ENCODE peak calls at places on chromosomes 12 and 14, in nine cellular contexts. One of them, this sample, is unnamed.

GRCh38 chr14:23364604-23365352 is at the start of gene EFS:
- DNase-seq in A549: no peak
- DNase-seq in epithelial cell of esophagus: no peak
- DNase-seq in Caco-2: no peak
- DNase-seq in type B pancreatic cell: no peak
- DNase-seq in lower lobe of right lung: no peak
- DNase-seq in heart right ventricle: peak
- DNase-seq in testis: peak
- DNase-seq in adrenal gland: no peak
- DNase-seq in this sample: no peak

GRCh38 chr14:89629383-89629782 is 212.3 kb upstream of the FOXN3 start:
- DNase-seq in A549: no peak
- DNase-seq in epithelial cell of esophagus: no peak
- DNase-seq in Caco-2: no peak
- DNase-seq in type B pancreatic cell: no peak
- DNase-seq in lower lobe of right lung: no peak
- DNase-seq in heart right ventricle: no peak
- DNase-seq in testis: no peak
- DNase-seq in adrenal gland: no peak
- DNase-seq in this sample: no peak

GRCh38 chr12:71092290-71092689 is 65.5 kb downstream of the TSPAN8 start:
- DNase-seq in A549: no peak
- DNase-seq in epithelial cell of esophagus: peak
- DNase-seq in Caco-2: no peak
- DNase-seq in type B pancreatic cell: no peak
- DNase-seq in lower lobe of right lung: no peak
- DNase-seq in heart right ventricle: no peak
- DNase-seq in testis: no peak
- DNase-seq in adrenal gland: no peak
- DNase-seq in this sample: no peak

GRCh38 chr14:100872241-100872640 is 31.3 kb downstream of the RTL1 start:
- DNase-seq in A549: no peak
- DNase-seq in epithelial cell of esophagus: peak
- DNase-seq in Caco-2: no peak
- DNase-seq in type B pancreatic cell: no peak
- DNase-seq in lower lobe of right lung: no peak
- DNase-seq in heart right ventricle: no peak
- DNase-seq in testis: no peak
- DNase-seq in adrenal gland: no peak
- DNase-seq in this sample: peak

GRCh38 chr14:60294670-60295069 is 45.6 kb downstream of the PPM1A start:
- DNase-seq in A549: no peak
- DNase-seq in epithelial cell of esophagus: no peak
- DNase-seq in Caco-2: no peak
- DNase-seq in type B pancreatic cell: no peak
- DNase-seq in lower lobe of right lung: no peak
- DNase-seq in heart right ventricle: no peak
- DNase-seq in testis: no peak
- DNase-seq in adrenal gland: no peak
- DNase-seq in this sample: no peak

GRCh38 chr14:64507376-64508156 is 3.0 kb downstream of the ZBTB1 start:
- DNase-seq in A549: peak
- DNase-seq in epithelial cell of esophagus: peak
- DNase-seq in Caco-2: no peak
- DNase-seq in type B pancreatic cell: no peak
- DNase-seq in lower lobe of right lung: no peak
- DNase-seq in heart right ventricle: no peak
- DNase-seq in testis: no peak
- DNase-seq in adrenal gland: no peak
- DNase-seq in this sample: peak

GRCh38 chr14:39154594-39155189 is 15.4 kb downstream of the TRAPPC6B start:
- DNase-seq in A549: no peak
- DNase-seq in epithelial cell of esophagus: no peak
- DNase-seq in Caco-2: no peak
- DNase-seq in type B pancreatic cell: no peak
- DNase-seq in lower lobe of right lung: no peak
- DNase-seq in heart right ventricle: no peak
- DNase-seq in testis: no peak
- DNase-seq in adrenal gland: no peak
- DNase-seq in this sample: no peak

GRCh38 chr12:14954269-14954668 is 7.1 kb downstream of the ARHGDIB start:
- DNase-seq in A549: no peak
- DNase-seq in epithelial cell of esophagus: no peak
- DNase-seq in Caco-2: no peak
- DNase-seq in type B pancreatic cell: no peak
- DNase-seq in lower lobe of right lung: no peak
- DNase-seq in heart right ventricle: no peak
- DNase-seq in testis: no peak
- DNase-seq in adrenal gland: no peak
- DNase-seq in this sample: peak

GRCh38 chr12:5900533-5901255 is 44.4 kb downstream of the ANO2 start:
- DNase-seq in A549: no peak
- DNase-seq in epithelial cell of esophagus: no peak
- DNase-seq in Caco-2: no peak
- DNase-seq in type B pancreatic cell: no peak
- DNase-seq in lower lobe of right lung: no peak
- DNase-seq in heart right ventricle: no peak
- DNase-seq in testis: no peak
- DNase-seq in adrenal gland: no peak
- DNase-seq in this sample: no peak

GRCh38 chr14:89549381-89550102 is 132.5 kb upstream of the FOXN3 start:
- DNase-seq in A549: no peak
- DNase-seq in epithelial cell of esophagus: no peak
- DNase-seq in Caco-2: peak
- DNase-seq in type B pancreatic cell: no peak
- DNase-seq in lower lobe of right lung: no peak
- DNase-seq in heart right ventricle: no peak
- DNase-seq in testis: no peak
- DNase-seq in adrenal gland: no peak
- DNase-seq in this sample: no peak

GRCh38 chr12:46886541-46887041 is 60.8 kb upstream of the SLC38A4 start:
- DNase-seq in A549: no peak
- DNase-seq in epithelial cell of esophagus: peak
- DNase-seq in Caco-2: no peak
- DNase-seq in type B pancreatic cell: no peak
- DNase-seq in lower lobe of right lung: no peak
- DNase-seq in heart right ventricle: no peak
- DNase-seq in testis: no peak
- DNase-seq in adrenal gland: no peak
- DNase-seq in this sample: no peak

GRCh38 chr12:3119192-3119744 is 42.1 kb downstream of the TSPAN9 start:
- DNase-seq in A549: no peak
- DNase-seq in epithelial cell of esophagus: no peak
- DNase-seq in Caco-2: no peak
- DNase-seq in type B pancreatic cell: no peak
- DNase-seq in lower lobe of right lung: no peak
- DNase-seq in heart right ventricle: no peak
- DNase-seq in testis: no peak
- DNase-seq in adrenal gland: no peak
- DNase-seq in this sample: peak

GRCh38 chr12:26826437-26826836 is 6.6 kb downstream of the ITPR2 start:
- DNase-seq in A549: no peak
- DNase-seq in epithelial cell of esophagus: no peak
- DNase-seq in Caco-2: no peak
- DNase-seq in type B pancreatic cell: no peak
- DNase-seq in lower lobe of right lung: no peak
- DNase-seq in heart right ventricle: no peak
- DNase-seq in testis: no peak
- DNase-seq in adrenal gland: no peak
- DNase-seq in this sample: no peak

GRCh38 chr14:24274101-24274543 is 2.7 kb upstream of the RABGGTA start:
- DNase-seq in A549: no peak
- DNase-seq in epithelial cell of esophagus: peak
- DNase-seq in Caco-2: no peak
- DNase-seq in type B pancreatic cell: no peak
- DNase-seq in lower lobe of right lung: no peak
- DNase-seq in heart right ventricle: no peak
- DNase-seq in testis: no peak
- DNase-seq in adrenal gland: no peak
- DNase-seq in this sample: peak

GRCh38 chr12:58296818-58297217 is 355.5 kb downstream of the ATP23 start:
- DNase-seq in A549: no peak
- DNase-seq in epithelial cell of esophagus: no peak
- DNase-seq in Caco-2: no peak
- DNase-seq in type B pancreatic cell: no peak
- DNase-seq in lower lobe of right lung: no peak
- DNase-seq in heart right ventricle: no peak
- DNase-seq in testis: no peak
- DNase-seq in adrenal gland: no peak
- DNase-seq in this sample: no peak

GRCh38 chr12:58298793-58299192 is 357.4 kb downstream of the ATP23 start:
- DNase-seq in A549: no peak
- DNase-seq in epithelial cell of esophagus: no peak
- DNase-seq in Caco-2: no peak
- DNase-seq in type B pancreatic cell: no peak
- DNase-seq in lower lobe of right lung: no peak
- DNase-seq in heart right ventricle: no peak
- DNase-seq in testis: no peak
- DNase-seq in adrenal gland: no peak
- DNase-seq in this sample: no peak

GRCh38 chr12:58302487-58303011 is 361.2 kb downstream of the ATP23 start:
- DNase-seq in A549: no peak
- DNase-seq in epithelial cell of esophagus: peak
- DNase-seq in Caco-2: peak
- DNase-seq in type B pancreatic cell: no peak
- DNase-seq in lower lobe of right lung: no peak
- DNase-seq in heart right ventricle: no peak
- DNase-seq in testis: peak
- DNase-seq in adrenal gland: peak
- DNase-seq in this sample: no peak

GRCh38 chr12:58299371-58299770 is 358.0 kb downstream of the ATP23 start:
- DNase-seq in A549: no peak
- DNase-seq in epithelial cell of esophagus: no peak
- DNase-seq in Caco-2: no peak
- DNase-seq in type B pancreatic cell: no peak
- DNase-seq in lower lobe of right lung: no peak
- DNase-seq in heart right ventricle: no peak
- DNase-seq in testis: no peak
- DNase-seq in adrenal gland: no peak
- DNase-seq in this sample: no peak

GRCh38 chr12:58301337-58302122 is 360.2 kb downstream of the ATP23 start:
- DNase-seq in A549: no peak
- DNase-seq in epithelial cell of esophagus: no peak
- DNase-seq in Caco-2: no peak
- DNase-seq in type B pancreatic cell: no peak
- DNase-seq in lower lobe of right lung: no peak
- DNase-seq in heart right ventricle: no peak
- DNase-seq in testis: no peak
- DNase-seq in adrenal gland: no peak
- DNase-seq in this sample: no peak
- TF ChIP-seq CTCF in A549: no peak
- TF ChIP-seq CTCF in epithelial cell of esophagus: no peak
- TF ChIP-seq CTCF in Caco-2: no peak
- TF ChIP-seq CTCF in type B pancreatic cell: no peak
- TF ChIP-seq CTCF in lower lobe of right lung: no peak
- TF ChIP-seq CTCF in heart right ventricle: no peak
- TF ChIP-seq CTCF in testis: no peak
- TF ChIP-seq CTCF in adrenal gland: no peak
- TF ChIP-seq CTCF in this sample: no peak

GRCh38 chr12:114314403-114314802 is 91.5 kb downstream of the TBX5 start:
- DNase-seq in A549: no peak
- DNase-seq in epithelial cell of esophagus: no peak
- DNase-seq in Caco-2: no peak
- DNase-seq in type B pancreatic cell: no peak
- DNase-seq in lower lobe of right lung: no peak
- DNase-seq in heart right ventricle: no peak
- DNase-seq in testis: no peak
- DNase-seq in adrenal gland: no peak
- DNase-seq in this sample: no peak
- TF ChIP-seq CTCF in A549: no peak
- TF ChIP-seq CTCF in epithelial cell of esophagus: no peak
- TF ChIP-seq CTCF in Caco-2: no peak
- TF ChIP-seq CTCF in type B pancreatic cell: no peak
- TF ChIP-seq CTCF in lower lobe of right lung: no peak
- TF ChIP-seq CTCF in heart right ventricle: no peak
- TF ChIP-seq CTCF in testis: no peak
- TF ChIP-seq CTCF in adrenal gland: no peak
- TF ChIP-seq CTCF in this sample: no peak

DNA sequence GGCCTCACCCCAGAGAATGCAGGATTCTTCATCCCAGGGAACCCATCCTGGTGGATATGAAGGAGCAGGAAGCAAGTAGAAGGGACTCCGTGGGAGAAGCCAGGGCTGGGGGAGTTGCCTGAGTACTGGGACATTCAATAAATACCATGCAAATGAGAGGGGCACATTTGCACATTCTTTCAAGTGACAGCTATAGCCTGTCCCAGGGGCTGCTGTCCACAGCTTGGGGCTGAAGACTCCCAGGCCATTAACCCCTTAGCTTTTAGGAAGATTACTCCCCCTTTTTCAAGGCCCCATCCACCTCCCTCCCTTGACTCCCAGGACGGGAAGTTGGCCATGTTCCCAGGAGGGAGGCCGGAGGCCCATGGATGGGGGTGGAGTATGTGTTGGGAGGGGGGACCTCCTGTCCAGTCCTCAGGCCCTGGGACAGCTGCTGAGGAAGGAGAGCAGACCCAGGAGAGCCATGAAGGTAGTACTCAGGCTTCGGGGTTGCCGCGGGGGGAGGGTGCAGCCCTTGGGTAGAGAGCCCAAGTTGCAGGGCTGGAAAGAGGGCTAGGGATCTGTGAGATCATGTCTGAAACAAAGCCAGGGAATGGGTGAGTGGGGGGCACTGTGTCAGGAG is 974 bp upstream of the TNS2 start:
- DNase-seq in A549: no peak
- DNase-seq in epithelial cell of esophagus: no peak
- DNase-seq in Caco-2: peak
- DNase-seq in type B pancreatic cell: no peak
- DNase-seq in lower lobe of right lung: no peak
- DNase-seq in heart right ventricle: peak
- DNase-seq in testis: peak
- DNase-seq in adrenal gland: peak
- DNase-seq in this sample: no peak
- TF ChIP-seq CTCF in A549: no peak
- TF ChIP-seq CTCF in epithelial cell of esophagus: no peak
- TF ChIP-seq CTCF in Caco-2: no peak
- TF ChIP-seq CTCF in type B pancreatic cell: no peak
- TF ChIP-seq CTCF in lower lobe of right lung: no peak
- TF ChIP-seq CTCF in heart right ventricle: no peak
- TF ChIP-seq CTCF in testis: no peak
- TF ChIP-seq CTCF in adrenal gland: no peak
- TF ChIP-seq CTCF in this sample: no peak

DNA sequence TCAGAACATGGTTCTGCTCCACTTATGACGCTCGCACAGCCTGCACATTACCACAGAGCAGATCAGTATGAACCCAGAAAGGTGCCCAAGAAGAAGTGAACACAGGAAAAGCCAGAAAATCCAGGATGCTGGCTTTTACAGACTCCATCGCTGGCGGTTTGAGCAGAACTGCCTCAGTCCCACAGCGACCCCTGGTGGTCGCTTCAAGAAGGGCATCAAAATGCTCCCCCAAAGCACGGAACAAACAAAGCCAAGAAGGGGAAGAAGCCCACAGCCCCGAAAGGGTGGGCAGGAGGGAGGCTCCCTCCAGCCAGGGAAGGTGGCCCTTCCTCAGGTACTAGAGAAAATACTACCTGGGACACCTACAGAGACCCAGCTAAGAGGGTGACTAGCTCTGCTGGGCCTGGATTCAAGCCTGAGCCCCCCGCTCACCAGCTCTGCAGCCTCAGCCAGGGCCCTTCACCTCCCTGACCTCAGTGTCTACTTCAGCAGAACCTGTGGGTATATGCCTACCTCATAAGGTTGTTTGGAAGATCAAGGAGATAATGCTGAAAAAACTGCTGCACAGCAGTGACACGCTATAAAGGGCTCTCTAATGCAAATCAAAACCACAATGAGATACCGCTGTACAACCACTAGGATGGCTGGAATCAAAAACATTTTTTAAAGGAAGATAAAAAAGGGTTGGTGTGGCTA is 98.1 kb downstream of the NCOR2 start:
- DNase-seq in A549: no peak
- DNase-seq in epithelial cell of esophagus: no peak
- DNase-seq in Caco-2: peak
- DNase-seq in type B pancreatic cell: no peak
- DNase-seq in lower lobe of right lung: no peak
- DNase-seq in heart right ventricle: peak
- DNase-seq in testis: no peak
- DNase-seq in adrenal gland: no peak
- DNase-seq in this sample: peak
- TF ChIP-seq CTCF in A549: no peak
- TF ChIP-seq CTCF in epithelial cell of esophagus: peak
- TF ChIP-seq CTCF in Caco-2: peak
- TF ChIP-seq CTCF in type B pancreatic cell: peak
- TF ChIP-seq CTCF in lower lobe of right lung: peak
- TF ChIP-seq CTCF in heart right ventricle: peak
- TF ChIP-seq CTCF in testis: no peak
- TF ChIP-seq CTCF in adrenal gland: peak
- TF ChIP-seq CTCF in this sample: peak